ENCODE peak calls at places on chromosomes 6 and 20, in five cellular contexts. R is H1, Y is HepG2, K is NT2/D1, J is GM12878. V is an unnamed sample.

GRCh38 chr6:27650620-27651370 is 177.9 kb upstream of the ZNF184 start:
- DNase-seq in R (peak; percentile 70), Y (peak; percentile 81), K (peak; percentile 69), J (no peak), V (peak; percentile 70)

GRCh38 chr6:16129623-16130243 is 847 bp downstream of the MYLIP start:
- DNase-seq in R (no peak), Y (no peak), K (no peak), J (no peak), V (no peak)

GRCh38 chr20:51526105-51526470 is 16.4 kb downstream of the NFATC2 start:
- DNase-seq in R (no peak), Y (no peak), K (no peak), J (no peak), V (no peak)

GRCh38 chr20:44035924-44036323 is 121.3 kb downstream of the TOX2 start:
- DNase-seq in R (no peak), Y (no peak), K (no peak), J (no peak), V (no peak)

GRCh38 chr20:38828514-38829295 is 23.2 kb downstream of the PPP1R16B start:
- DNase-seq in R (no peak), Y (no peak), K (no peak), J (no peak), V (no peak)

GRCh38 chr6:1285589-1286340 is 26.1 kb upstream of the FOXQ1 start:
- DNase-seq in R (no peak), Y (no peak), K (no peak), J (no peak), V (no peak)

GRCh38 chr20:40643891-40644290 is 45.1 kb downstream of the MAFB start:
- DNase-seq in R (no peak), Y (no peak), K (no peak), J (no peak), V (no peak)

GRCh38 chr20:53827996-53828672 is 234.5 kb upstream of the ZNF217 start:
- DNase-seq in R (no peak), Y (no peak), K (no peak), J (no peak), V (no peak)

DNA sequence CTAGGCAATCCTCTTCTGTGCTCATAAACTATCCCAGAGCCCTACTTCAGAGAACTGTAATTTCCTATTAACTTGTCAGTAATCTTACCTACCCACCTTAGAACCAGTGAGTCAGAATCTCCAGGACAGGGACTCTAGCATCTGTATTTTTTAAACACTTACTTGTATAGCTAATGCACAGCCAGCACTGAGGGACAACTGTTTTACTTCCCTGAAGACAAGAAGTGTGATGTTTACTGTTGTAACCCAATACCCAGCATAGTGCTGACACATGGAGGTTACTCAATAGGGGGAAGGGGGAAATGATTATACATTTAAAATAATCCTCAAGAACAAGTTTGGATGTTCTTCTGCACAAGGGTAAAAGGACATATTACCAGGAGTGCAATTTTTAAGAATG is 130.8 kb downstream of the BTBD9 start:
- DNase-seq in R (no peak), Y (peak; percentile 20), K (no peak), J (no peak), V (no peak)
- TF ChIP-seq SUZ12 in R (no peak), Y (no peak), K (no peak), J (no peak), V (no peak)

DNA sequence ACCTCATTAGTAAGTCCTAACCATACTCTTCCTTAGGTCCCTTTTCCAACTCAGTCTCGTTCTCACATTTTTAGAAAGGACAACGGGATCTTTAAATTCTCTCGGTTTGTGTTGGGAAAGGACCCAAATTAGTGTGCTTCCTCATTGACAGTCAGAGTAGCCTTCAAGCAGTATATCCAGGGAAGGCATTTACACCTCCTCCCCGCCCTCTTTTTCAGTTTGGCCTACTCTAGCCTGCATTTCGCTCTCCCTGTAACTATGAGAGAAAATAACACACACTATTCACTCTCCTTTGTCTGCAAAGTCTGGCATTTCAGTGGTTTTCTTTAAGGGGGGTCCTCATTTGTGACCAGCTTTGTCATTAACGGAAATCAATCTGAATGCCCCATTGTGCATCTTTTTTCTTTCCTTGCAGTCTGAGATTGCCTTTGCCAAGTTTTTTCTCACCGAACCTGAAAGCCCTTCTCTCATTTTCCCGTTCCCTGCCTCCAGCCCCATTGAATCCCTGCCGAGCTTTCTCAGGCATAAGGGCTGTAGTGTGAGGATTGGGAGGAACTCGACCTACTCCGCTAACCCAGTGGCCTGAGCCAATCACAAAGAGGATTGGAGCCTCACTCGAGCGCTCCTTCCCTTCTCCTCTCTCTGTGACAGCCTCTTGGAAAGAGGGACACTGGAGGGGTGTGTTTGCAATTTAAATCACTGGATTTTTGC is 400 bp upstream of the FABP7 start:
- DNase-seq in R (no peak), Y (no peak), K (no peak), J (no peak), V (no peak)
- TF ChIP-seq SUZ12 in R (no peak), Y (no peak), K (no peak), J (no peak), V (no peak)

DNA sequence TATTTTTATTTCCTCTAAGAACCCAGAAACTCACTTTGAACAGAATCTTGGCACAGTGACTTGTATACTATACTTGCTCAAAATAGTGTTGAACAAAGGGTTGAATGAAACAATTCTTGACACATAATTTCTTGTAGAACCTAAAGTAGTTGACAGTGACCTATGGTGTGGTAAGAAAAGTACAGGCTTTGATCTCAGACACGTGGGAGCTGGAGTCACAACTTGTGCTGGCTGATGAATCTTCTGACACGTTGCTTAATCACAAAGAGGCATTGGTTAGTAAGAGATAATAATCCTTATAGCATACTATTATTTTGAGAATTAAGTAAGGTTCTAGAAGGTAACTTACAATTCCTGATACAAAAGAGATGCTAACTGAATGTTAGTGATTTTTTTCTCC is 30.6 kb upstream of the CD2AP start:
- DNase-seq in R (no peak), Y (no peak), K (no peak), J (no peak), V (no peak)
- TF ChIP-seq SUZ12 in R (no peak), Y (no peak), K (no peak), J (no peak), V (no peak)

GRCh38 chr6:33410711-33411631 is at the start of gene PHF1:
- DNase-seq in R (no peak), Y (no peak), K (no peak), J (no peak), V (peak; percentile 66)
- TF ChIP-seq SUZ12 in R (no peak), Y (no peak), K (no peak), J (no peak), V (no peak)

GRCh38 chr6:84526631-84527030 is 237.8 kb downstream of the TBX18 start:
- DNase-seq in R (no peak), Y (no peak), K (no peak), J (no peak), V (no peak)

GRCh38 chr6:84525907-84526306 is 238.5 kb downstream of the TBX18 start:
- DNase-seq in R (no peak), Y (no peak), K (no peak), J (no peak), V (no peak)

GRCh38 chr6:84521419-84522001 is 242.9 kb downstream of the TBX18 start:
- DNase-seq in R (no peak), Y (no peak), K (no peak), J (no peak), V (no peak)

GRCh38 chr6:84524636-84525035 is 239.8 kb downstream of the TBX18 start:
- DNase-seq in R (no peak), Y (no peak), K (no peak), J (no peak), V (no peak)

DNA sequence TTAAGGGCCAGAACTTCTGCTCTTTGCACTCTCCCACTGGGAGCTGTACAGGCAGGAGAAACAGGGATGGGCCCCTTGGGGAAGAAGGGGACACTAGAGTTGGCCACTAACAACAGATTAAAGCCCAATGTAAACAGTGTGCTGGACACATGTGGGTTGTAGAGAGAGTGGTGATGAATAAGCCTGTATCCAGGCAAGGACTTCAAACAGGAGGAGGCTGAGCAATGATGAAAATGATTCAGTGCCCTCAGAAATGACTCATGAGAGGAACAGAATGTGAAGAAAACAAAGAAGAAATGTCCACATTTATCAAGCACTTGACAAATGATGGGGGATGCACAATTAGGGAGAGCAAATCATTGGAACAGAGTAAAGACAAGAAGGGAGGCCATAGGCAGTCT is 242.3 kb downstream of the TBX18 start:
- DNase-seq in R (no peak), Y (no peak), K (no peak), J (no peak), V (no peak)
- TF ChIP-seq SUZ12 in R (no peak), Y (no peak), K (no peak), J (no peak), V (no peak)

DNA sequence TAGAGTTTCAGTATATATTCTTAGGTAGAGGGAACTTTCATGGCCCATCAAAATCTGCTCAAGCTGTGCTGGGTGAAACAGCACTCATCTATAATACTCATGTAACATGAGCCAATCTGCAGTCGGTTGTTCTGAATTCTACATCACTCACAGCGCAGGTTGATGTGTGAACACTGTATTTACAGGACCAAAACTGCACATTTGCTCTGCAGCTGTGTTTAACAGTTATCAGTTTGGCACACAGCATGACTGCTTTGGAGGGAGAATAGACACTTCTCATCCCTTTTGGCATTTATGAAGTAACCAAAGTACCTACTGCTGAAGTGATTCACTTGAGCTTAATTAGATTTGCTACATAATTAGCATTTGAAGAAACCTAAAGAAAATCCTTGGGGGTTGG is 225.1 kb downstream of the BCKDHB start:
- DNase-seq in R (no peak), Y (no peak), K (no peak), J (no peak), V (no peak)
- TF ChIP-seq SUZ12 in R (no peak), Y (no peak), K (no peak), J (no peak), V (no peak)

GRCh38 chr6:165869526-165869925 is 206.5 kb upstream of the PDE10A start:
- DNase-seq in R (no peak), Y (no peak), K (no peak), J (no peak), V (no peak)
- TF ChIP-seq SUZ12 in R (no peak), Y (no peak), K (no peak), J (no peak), V (no peak)

DNA sequence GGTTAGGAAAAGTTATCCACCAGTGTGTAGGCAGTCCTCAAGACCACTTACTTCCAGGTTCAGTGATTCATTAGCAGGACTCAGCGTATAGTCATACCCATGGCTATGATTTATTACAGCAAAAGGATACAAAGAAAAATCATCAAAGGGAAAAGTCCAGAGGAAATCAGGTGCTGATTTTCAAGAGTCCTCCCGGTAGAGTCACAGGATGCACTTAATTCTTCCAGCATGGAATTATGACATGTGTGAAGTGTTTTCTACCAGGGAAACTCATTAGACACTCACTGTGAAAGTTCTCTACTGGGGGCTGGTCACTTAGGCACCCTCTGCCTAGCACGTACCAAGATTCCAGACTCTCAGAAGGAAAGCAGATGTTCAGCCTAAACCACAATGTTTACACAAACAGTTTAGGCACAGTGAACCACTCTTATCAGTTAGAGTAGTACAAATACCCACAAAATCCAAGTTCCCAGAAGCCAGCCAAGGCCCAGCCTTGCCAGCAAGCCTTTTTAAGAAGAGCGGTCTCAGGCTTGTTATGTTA is 10.2 kb downstream of the WFDC3 start:
- DNase-seq in R (no peak), Y (no peak), K (no peak), J (no peak), V (no peak)
- TF ChIP-seq SUZ12 in R (no peak), Y (no peak), K (no peak), J (no peak), V (no peak)

V was measured in HEK293T.